ENCODE peak calls at places on chromosomes 11 and 22, in four cellular contexts. I is RCC 7860, W is NCI-H187 treated with DMSO at 0.1 percent for 48 hours, Z is chondrocyte. U is an unnamed sample.

GRCh38 chr11:78205256-78205655 is 16.5 kb downstream of the USP35 start:
- DNase-seq in I (no peak), W (no peak), Z (no peak), U (no peak)

GRCh38 chr11:66604161-66604560 is 11.2 kb downstream of the CCS start:
- DNase-seq in W (no peak), I (no peak), Z (no peak), U (peak)

GRCh38 chr22:46149493-46149997 is 781 bp upstream of the PPARA start:
- DNase-seq in W (no peak), Z (no peak), I (no peak), U (peak)

GRCh38 chr22:29269230-29269604 is 1.1 kb downstream of the EWSR1 start:
- DNase-seq in I (no peak), Z (peak), W (no peak), U (peak)

GRCh38 chr22:16562711-16563554 is 29.7 kb downstream of the CCT8L2 start:
- DNase-seq in I (no peak), Z (no peak), W (no peak), U (no peak)

GRCh38 chr11:58628446-58628845 is 6.0 kb downstream of the CNTF start:
- DNase-seq in Z (no peak), I (peak), W (no peak), U (no peak)

GRCh38 chr11:12598330-12599256 is 75.6 kb upstream of the TEAD1 start:
- DNase-seq in W (no peak), I (peak), Z (no peak), U (no peak)

GRCh38 chr11:69635804-69636511 is 5.0 kb upstream of the CCND1 start:
- DNase-seq in W (no peak), I (no peak), Z (peak), U (peak)

GRCh38 chr22:36238348-36239149 is 778 bp downstream of the APOL2 start:
- DNase-seq in Z (no peak), W (no peak), I (no peak), U (no peak)

GRCh38 chr11:106420048-106420665 is 342.7 kb downstream of the AASDHPPT start:
- DNase-seq in I (no peak), W (no peak), Z (no peak), U (no peak)

GRCh38 chr11:134069426-134069921 is 602 bp downstream of the JAM3 start:
- DNase-seq in I (no peak), Z (no peak), W (no peak), U (peak)

GRCh38 chr22:27419473-27419872 is 382.1 kb downstream of the MN1 start:
- DNase-seq in I (peak), W (no peak), Z (no peak), U (no peak)

GRCh38 chr22:22463855-22464540 is 44.5 kb downstream of the ZNF280B start:
- DNase-seq in I (peak), Z (no peak), W (no peak), U (no peak)

GRCh38 chr11:67301313-67301921 is 1.9 kb upstream of the SSH3 start:
- DNase-seq in W (no peak), I (no peak), Z (no peak), U (peak)

GRCh38 chr11:10483584-10483983 is 28.5 kb downstream of the AMPD3 start:
- DNase-seq in W (no peak), I (no peak), Z (no peak), U (no peak)

GRCh38 chr11:59680287-59681154 is 11.7 kb upstream of the PATL1 start:
- DNase-seq in Z (no peak), W (no peak), I (peak), U (peak)

GRCh38 chr11:93117578-93117964 is 80.2 kb downstream of the SLC36A4 start:
- DNase-seq in W (no peak), I (no peak), Z (no peak), U (no peak)

GRCh38 chr11:14773755-14774154 is 118.3 kb downstream of the CYP2R1 start:
- DNase-seq in W (no peak), I (no peak), Z (no peak), U (no peak)

GRCh38 chr11:285894-286220 is 3.1 kb upstream of the PGGHG start:
- DNase-seq in W (no peak), Z (peak), I (no peak), U (peak)

GRCh38 chr11:47340980-47341775 is 11.3 kb downstream of the MYBPC3 start:
- DNase-seq in Z (no peak), W (no peak), I (no peak), U (peak)

GRCh38 chr22:26632422-26633155 is 10.8 kb downstream of the CRYBA4 start:
- DNase-seq in I (no peak), W (no peak), Z (no peak), U (peak)

GRCh38 chr22:44192811-44193536 is 12.2 kb downstream of the PARVG start:
- DNase-seq in W (no peak), Z (no peak), I (no peak), U (no peak)

GRCh38 chr22:36191106-36191836 is 10.3 kb downstream of the APOL4 start:
- DNase-seq in W (no peak), I (no peak), Z (no peak), U (no peak)

GRCh38 chr11:95095858-95096587 is 6.4 kb downstream of the ENDOD1 start:
- DNase-seq in Z (no peak), I (peak), W (no peak), U (peak)

GRCh38 chr11:75757651-75758050 is 10.9 kb upstream of the DGAT2 start:
- DNase-seq in I (no peak), Z (no peak), W (no peak), U (no peak)

GRCh38 chr22:31281733-31282132 is 10.6 kb downstream of the PIK3IP1 start:
- DNase-seq in W (no peak), I (no peak), Z (no peak), U (no peak)

GRCh38 chr11:118521892-118522311 is 5.4 kb upstream of the TTC36 start:
- DNase-seq in I (no peak), W (no peak), Z (no peak), U (no peak)

GRCh38 chr11:19447150-19447566 is 206.4 kb upstream of the E2F8 start:
- DNase-seq in W (no peak), Z (no peak), I (peak), U (no peak)